ENCODE peak calls at places on chromosome 1, in four cellular contexts. One of them, this sample, is unnamed.
A peak's percentile ranks its signal among the peaks of the same experiment; 100 is the strongest.

GRCh38 chr1:17875171-17875881 is 120.2 kb downstream of the ACTL8 start:
- DNase-seq in spleen: no peak
- DNase-seq in activated T-helper 9 cell treated with anti-CD3 and anti-CD28 coated beads, Interleukin-2, amount 50 U/mL, for 16 hours: no peak
- DNase-seq in sciatic nerve: no peak
- DNase-seq in this sample: peak; percentile 21

GRCh38 chr1:157496121-157496526 is 56.2 kb downstream of the FCRL5 start:
- DNase-seq in spleen: no peak
- DNase-seq in activated T-helper 9 cell treated with anti-CD3 and anti-CD28 coated beads, Interleukin-2, amount 50 U/mL, for 16 hours: no peak
- DNase-seq in sciatic nerve: no peak
- DNase-seq in this sample: no peak

GRCh38 chr1:67149179-67149770 is 14.5 kb upstream of the C1orf141 start:
- DNase-seq in spleen: peak; percentile 77
- DNase-seq in activated T-helper 9 cell treated with anti-CD3 and anti-CD28 coated beads, Interleukin-2, amount 50 U/mL, for 16 hours: peak; percentile 28
- DNase-seq in sciatic nerve: peak; percentile 68
- DNase-seq in this sample: no peak

GRCh38 chr1:55490556-55490955 is 275.4 kb upstream of the USP24 start:
- DNase-seq in spleen: no peak
- DNase-seq in activated T-helper 9 cell treated with anti-CD3 and anti-CD28 coated beads, Interleukin-2, amount 50 U/mL, for 16 hours: no peak
- DNase-seq in sciatic nerve: no peak
- DNase-seq in this sample: no peak

GRCh38 chr1:55584521-55585401 is 369.6 kb upstream of the USP24 start:
- DNase-seq in spleen: no peak
- DNase-seq in activated T-helper 9 cell treated with anti-CD3 and anti-CD28 coated beads, Interleukin-2, amount 50 U/mL, for 16 hours: no peak
- DNase-seq in sciatic nerve: no peak
- DNase-seq in this sample: no peak

GRCh38 chr1:13682443-13682842 is 17.5 kb upstream of the PRDM2 start:
- DNase-seq in spleen: no peak
- DNase-seq in activated T-helper 9 cell treated with anti-CD3 and anti-CD28 coated beads, Interleukin-2, amount 50 U/mL, for 16 hours: no peak
- DNase-seq in sciatic nerve: no peak
- DNase-seq in this sample: no peak

GRCh38 chr1:206757524-206758266 is 12.9 kb upstream of the IL19 start:
- DNase-seq in spleen: no peak
- DNase-seq in activated T-helper 9 cell treated with anti-CD3 and anti-CD28 coated beads, Interleukin-2, amount 50 U/mL, for 16 hours: no peak
- DNase-seq in sciatic nerve: no peak
- DNase-seq in this sample: no peak

GRCh38 chr1:82775402-82776000 is 974.8 kb downstream of the ADGRL2 start:
- DNase-seq in spleen: no peak
- DNase-seq in activated T-helper 9 cell treated with anti-CD3 and anti-CD28 coated beads, Interleukin-2, amount 50 U/mL, for 16 hours: no peak
- DNase-seq in sciatic nerve: no peak
- DNase-seq in this sample: no peak

GRCh38 chr1:233105225-233105624 is 154.8 kb downstream of the NTPCR start:
- DNase-seq in spleen: no peak
- DNase-seq in activated T-helper 9 cell treated with anti-CD3 and anti-CD28 coated beads, Interleukin-2, amount 50 U/mL, for 16 hours: no peak
- DNase-seq in sciatic nerve: no peak
- DNase-seq in this sample: no peak

GRCh38 chr1:178531897-178532296 is 19.0 kb downstream of the TEX35 start:
- DNase-seq in spleen: peak; percentile 65
- DNase-seq in activated T-helper 9 cell treated with anti-CD3 and anti-CD28 coated beads, Interleukin-2, amount 50 U/mL, for 16 hours: no peak
- DNase-seq in sciatic nerve: no peak
- DNase-seq in this sample: no peak

GRCh38 chr1:17167783-17168479 is 37.0 kb upstream of the PADI1 start:
- DNase-seq in spleen: no peak
- DNase-seq in activated T-helper 9 cell treated with anti-CD3 and anti-CD28 coated beads, Interleukin-2, amount 50 U/mL, for 16 hours: no peak
- DNase-seq in sciatic nerve: no peak
- DNase-seq in this sample: no peak

GRCh38 chr1:153094426-153094825 is at the start of gene SPRR2E:
- DNase-seq in spleen: no peak
- DNase-seq in activated T-helper 9 cell treated with anti-CD3 and anti-CD28 coated beads, Interleukin-2, amount 50 U/mL, for 16 hours: no peak
- DNase-seq in sciatic nerve: no peak
- DNase-seq in this sample: no peak

GRCh38 chr1:203559523-203559922 is 65.6 kb downstream of the OPTC start:
- DNase-seq in spleen: no peak
- DNase-seq in activated T-helper 9 cell treated with anti-CD3 and anti-CD28 coated beads, Interleukin-2, amount 50 U/mL, for 16 hours: no peak
- DNase-seq in sciatic nerve: no peak
- DNase-seq in this sample: no peak

GRCh38 chr1:114902343-114902742 is 47.7 kb downstream of the SYCP1 start:
- DNase-seq in spleen: no peak
- DNase-seq in activated T-helper 9 cell treated with anti-CD3 and anti-CD28 coated beads, Interleukin-2, amount 50 U/mL, for 16 hours: no peak
- DNase-seq in sciatic nerve: no peak
- DNase-seq in this sample: no peak

GRCh38 chr1:109850194-109850593 is 60.5 kb upstream of the CSF1 start:
- DNase-seq in spleen: no peak
- DNase-seq in activated T-helper 9 cell treated with anti-CD3 and anti-CD28 coated beads, Interleukin-2, amount 50 U/mL, for 16 hours: no peak
- DNase-seq in sciatic nerve: no peak
- DNase-seq in this sample: no peak

GRCh38 chr1:117843791-117844190 is 85.6 kb downstream of the GDAP2 start:
- DNase-seq in spleen: no peak
- DNase-seq in activated T-helper 9 cell treated with anti-CD3 and anti-CD28 coated beads, Interleukin-2, amount 50 U/mL, for 16 hours: no peak
- DNase-seq in sciatic nerve: no peak
- DNase-seq in this sample: no peak

GRCh38 chr1:81894867-81895266 is 94.1 kb downstream of the ADGRL2 start:
- DNase-seq in spleen: no peak
- DNase-seq in activated T-helper 9 cell treated with anti-CD3 and anti-CD28 coated beads, Interleukin-2, amount 50 U/mL, for 16 hours: no peak
- DNase-seq in sciatic nerve: no peak
- DNase-seq in this sample: no peak

GRCh38 chr1:184504012-184504694 is 117.3 kb downstream of the C1orf21 start:
- DNase-seq in spleen: no peak
- DNase-seq in activated T-helper 9 cell treated with anti-CD3 and anti-CD28 coated beads, Interleukin-2, amount 50 U/mL, for 16 hours: no peak
- DNase-seq in sciatic nerve: no peak
- DNase-seq in this sample: no peak

GRCh38 chr1:68459796-68460195 is 10.0 kb upstream of the RPE65 start:
- DNase-seq in spleen: no peak
- DNase-seq in activated T-helper 9 cell treated with anti-CD3 and anti-CD28 coated beads, Interleukin-2, amount 50 U/mL, for 16 hours: no peak
- DNase-seq in sciatic nerve: no peak
- DNase-seq in this sample: no peak

GRCh38 chr1:211352465-211352864 is 25.8 kb downstream of the TRAF5 start:
- DNase-seq in spleen: no peak
- DNase-seq in activated T-helper 9 cell treated with anti-CD3 and anti-CD28 coated beads, Interleukin-2, amount 50 U/mL, for 16 hours: no peak
- DNase-seq in sciatic nerve: no peak
- DNase-seq in this sample: no peak

GRCh38 chr1:4140241-4140640 is 240.2 kb upstream of the C1orf174 start:
- DNase-seq in spleen: peak; percentile 33
- DNase-seq in activated T-helper 9 cell treated with anti-CD3 and anti-CD28 coated beads, Interleukin-2, amount 50 U/mL, for 16 hours: no peak
- DNase-seq in sciatic nerve: no peak
- DNase-seq in this sample: peak; percentile 48

GRCh38 chr1:243883551-243883950 is 33.5 kb upstream of the AKT3 start:
- DNase-seq in spleen: no peak
- DNase-seq in activated T-helper 9 cell treated with anti-CD3 and anti-CD28 coated beads, Interleukin-2, amount 50 U/mL, for 16 hours: no peak
- DNase-seq in sciatic nerve: no peak
- DNase-seq in this sample: no peak

This sample was measured in chondrocyte.